ENCODE peak calls at places on chromosome 11, in eight cellular contexts. T is stomach, F is H1, H is tibial nerve, O is ovary, C is transverse colon, K is GM12878, A is HepG2. U is an unnamed sample. For H3K36me3, the result is how much of the 10 kb centered on the place peaks cover.

GRCh38 chr11:94924074-94925031 is 49.0 kb downstream of the CWC15 start:
- DNase-seq in T (no peak), F (no peak), H (no peak), O (no peak), C (no peak), K (no peak), A (no peak), U (peak)

GRCh38 chr11:47532597-47533213 is 20.2 kb downstream of the CELF1 start:
- DNase-seq in T (no peak), F (no peak), H (no peak), O (no peak), C (no peak), K (no peak), A (no peak), U (no peak)

GRCh38 chr11:47915407-47916137 is 64.8 kb upstream of the PTPRJ start:
- DNase-seq in T (no peak), F (no peak), H (no peak), O (no peak), C (peak), K (no peak), A (peak), U (no peak)

GRCh38 chr11:27563201-27563600 is 56.6 kb upstream of the LIN7C start:
- DNase-seq in T (no peak), F (no peak), H (no peak), O (no peak), C (no peak), K (no peak), A (no peak), U (no peak)

GRCh38 chr11:114447892-114448291 is 8.6 kb downstream of the REXO2 start:
- DNase-seq in T (no peak), F (no peak), H (no peak), O (no peak), C (no peak), K (no peak), A (no peak), U (no peak)

GRCh38 chr11:104254347-104254746 is 90.4 kb upstream of the PDGFD start:
- DNase-seq in T (peak), F (peak), H (no peak), O (peak), C (no peak), K (no peak), A (peak), U (no peak)

GRCh38 chr11:69541501-69542313 is 60.2 kb downstream of the LINC01488 start:
- DNase-seq in T (no peak), F (no peak), H (no peak), O (no peak), C (no peak), K (no peak), A (peak), U (no peak)

GRCh38 chr11:70415642-70416395 is 17.5 kb downstream of the CTTN start:
- DNase-seq in T (no peak), F (no peak), H (no peak), O (no peak), C (no peak), K (no peak), A (no peak), U (no peak)

GRCh38 chr11:128508785-128509518 is 78.4 kb downstream of the ETS1 start:
- DNase-seq in T (no peak), F (no peak), H (no peak), O (no peak), C (no peak), K (no peak), A (no peak), U (no peak)

GRCh38 chr11:38791346-38791961 is 2193.4 kb upstream of the RAG2 start:
- DNase-seq in T (no peak), F (peak), H (no peak), O (peak), C (no peak), K (no peak), A (peak), U (no peak)

GRCh38 chr11:131037873-131038272 is 121.6 kb upstream of the SNX19 start:
- DNase-seq in T (no peak), F (no peak), H (no peak), O (no peak), C (no peak), K (no peak), A (no peak), U (peak)

GRCh38 chr11:131036544-131036943 is 120.3 kb upstream of the SNX19 start:
- DNase-seq in T (no peak), F (no peak), H (no peak), O (no peak), C (no peak), K (no peak), A (no peak), U (no peak)

GRCh38 chr11:131038597-131038996 is 122.3 kb upstream of the SNX19 start:
- DNase-seq in T (no peak), F (no peak), H (no peak), O (no peak), C (no peak), K (no peak), A (no peak), U (peak)

GRCh38 chr11:131027501-131027900 is 111.2 kb upstream of the SNX19 start:
- DNase-seq in T (no peak), F (no peak), H (no peak), O (no peak), C (no peak), K (no peak), A (no peak), U (no peak)

GRCh38 chr11:131033151-131033651 is 116.9 kb upstream of the SNX19 start:
- DNase-seq in T (no peak), F (no peak), H (no peak), O (no peak), C (no peak), K (no peak), A (peak), U (peak)
- TF ChIP-seq EP300 in T (no peak), F (no peak), H (no peak), O (no peak), C (no peak), K (no peak), A (no peak), U (no peak)

DNA sequence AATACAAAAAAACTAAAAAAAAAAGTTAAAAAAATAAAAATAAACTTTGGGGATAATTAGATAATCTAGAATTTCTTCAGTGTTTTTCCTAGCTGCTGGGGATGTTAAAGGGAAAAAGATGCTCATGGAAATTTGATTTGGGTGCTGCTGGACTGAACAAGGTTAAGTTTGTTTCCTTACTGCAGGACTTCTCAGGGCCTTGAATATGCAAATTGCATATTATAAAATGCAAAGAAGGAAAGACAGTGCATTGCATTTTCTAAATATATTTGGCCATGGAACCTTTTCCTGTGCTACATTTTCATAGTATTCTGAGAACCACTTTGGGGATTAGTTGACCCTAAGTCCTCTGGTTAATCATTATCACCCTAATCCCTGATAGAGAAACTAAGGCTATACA is 79.6 kb downstream of the ABTB2 start:
- DNase-seq in T (no peak), F (no peak), H (no peak), O (no peak), C (no peak), K (no peak), A (no peak), U (no peak)
- H3K36me3 ChIP-seq in T (under half), F (under half), H (under half), O (under half), C (under half), K (under half), A (under half), U (under half)

DNA sequence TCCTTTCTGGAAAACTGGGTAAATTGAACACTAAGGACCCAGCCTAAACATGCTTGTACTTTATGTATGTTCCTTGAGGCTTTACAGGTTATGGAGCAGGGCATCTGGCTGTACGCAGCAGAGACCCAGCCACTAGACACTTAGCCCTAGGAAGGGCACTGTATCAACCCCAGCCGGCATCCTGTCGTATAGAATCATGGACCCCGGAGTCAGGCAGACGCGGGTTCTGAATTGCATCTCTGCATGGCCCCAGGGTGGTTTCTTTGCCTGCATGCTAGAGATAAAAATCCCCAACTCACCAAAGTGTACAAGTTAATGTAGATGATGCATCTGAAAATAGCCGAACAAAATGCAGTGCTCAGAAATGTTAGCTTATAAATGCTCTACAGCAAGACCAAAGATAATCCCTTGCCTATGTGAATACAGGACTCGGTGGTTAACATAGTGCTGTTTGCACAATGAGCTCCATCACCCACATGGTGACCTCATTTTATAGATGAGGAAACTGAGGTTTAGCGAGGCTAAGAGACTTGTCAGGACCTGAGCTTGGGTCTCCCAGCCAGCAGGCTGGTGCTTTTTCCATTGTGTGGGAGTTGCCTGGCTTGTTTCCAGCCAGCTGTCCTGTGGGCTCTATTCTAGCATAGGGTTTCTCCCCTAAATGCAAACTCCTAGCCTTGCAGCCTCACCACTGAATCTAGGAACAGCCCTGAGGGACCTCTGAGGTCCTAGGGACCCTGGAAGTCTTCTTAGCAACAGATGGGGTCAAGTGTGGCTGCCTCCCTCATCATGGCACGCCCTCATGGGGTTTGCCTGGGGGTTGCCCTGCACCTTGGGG is 7.3 kb downstream of the CD6 start:
- DNase-seq in T (no peak), F (no peak), H (no peak), O (no peak), C (no peak), K (peak), A (no peak), U (no peak)
- TF ChIP-seq EP300 in T (no peak), F (no peak), H (no peak), O (no peak), C (no peak), K (no peak), A (no peak), U (no peak)

GRCh38 chr11:64360403-64360980 is 1.5 kb downstream of the RPS6KA4 start:
- DNase-seq in T (no peak), F (no peak), H (no peak), O (no peak), C (no peak), K (no peak), A (no peak), U (no peak)

GRCh38 chr11:64361659-64362058 is 2.7 kb downstream of the RPS6KA4 start:
- DNase-seq in T (no peak), F (no peak), H (no peak), O (no peak), C (no peak), K (no peak), A (no peak), U (no peak)

GRCh38 chr11:64358907-64359711 is at the start of gene RPS6KA4:
- DNase-seq in T (peak), F (no peak), H (peak), O (peak), C (peak), K (no peak), A (no peak), U (no peak)

GRCh38 chr11:64358536-64358906 is 441 bp upstream of the RPS6KA4 start:
- DNase-seq in T (no peak), F (no peak), H (no peak), O (no peak), C (no peak), K (no peak), A (no peak), U (no peak)

GRCh38 chr11:64359712-64360402 is 895 bp downstream of the RPS6KA4 start:
- DNase-seq in T (peak), F (no peak), H (no peak), O (no peak), C (peak), K (no peak), A (no peak), U (no peak)
- H3K36me3 ChIP-seq in T (under half), F (under half), H (under half), O (under half), C (under half), K (under half), A (under half), U (under half)

GRCh38 chr11:132026746-132027145 is 656.3 kb downstream of the NTM start:
- DNase-seq in T (no peak), F (no peak), H (no peak), O (no peak), C (no peak), K (no peak), A (no peak), U (no peak)

GRCh38 chr11:132022718-132023117 is 652.3 kb downstream of the NTM start:
- DNase-seq in T (no peak), F (no peak), H (no peak), O (no peak), C (no peak), K (no peak), A (no peak), U (no peak)

GRCh38 chr11:132028380-132029240 is 658.2 kb downstream of the NTM start:
- DNase-seq in T (peak), F (no peak), H (no peak), O (no peak), C (peak), K (no peak), A (peak), U (peak)

GRCh38 chr11:132022285-132022684 is 651.9 kb downstream of the NTM start:
- DNase-seq in T (no peak), F (no peak), H (no peak), O (no peak), C (no peak), K (no peak), A (no peak), U (no peak)

DNA sequence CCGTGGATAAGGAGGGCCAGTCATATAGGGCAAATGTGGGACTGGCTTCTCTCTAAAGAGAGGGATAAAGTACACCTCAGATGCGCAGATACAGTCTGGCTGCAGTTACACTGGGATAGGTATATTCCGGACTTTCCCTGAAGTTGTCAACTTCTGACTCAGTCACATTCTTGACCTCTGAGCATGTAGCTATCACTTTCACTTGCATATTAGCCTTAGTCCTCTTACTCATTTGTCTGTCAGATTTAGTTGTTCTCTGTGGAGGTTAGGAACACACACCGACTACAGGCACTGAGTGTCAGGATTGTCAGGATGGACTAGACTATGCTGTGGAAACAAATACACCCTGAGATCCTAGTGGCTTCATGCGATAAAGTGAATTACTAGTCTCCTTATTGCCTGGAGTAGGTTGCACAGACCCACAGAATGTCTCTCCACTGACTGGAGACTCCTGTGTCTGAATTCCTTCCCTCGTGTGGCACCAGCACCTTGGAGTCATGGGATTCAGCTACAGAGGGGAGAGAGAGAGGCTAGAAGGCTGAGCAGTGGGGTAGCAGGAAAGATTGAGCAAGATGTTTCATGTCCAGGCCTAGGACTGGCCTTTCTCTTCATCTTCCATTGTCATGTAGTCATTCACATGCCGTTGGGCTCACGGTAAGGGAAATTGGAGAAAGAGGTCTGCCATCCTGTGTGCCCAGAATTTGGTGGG is 654.3 kb downstream of the NTM start:
- DNase-seq in T (no peak), F (no peak), H (no peak), O (no peak), C (no peak), K (peak), A (no peak), U (peak)
- TF ChIP-seq EP300 in T (no peak), F (no peak), H (no peak), O (no peak), C (no peak), K (no peak), A (no peak), U (no peak)

GRCh38 chr11:18347471-18348125 is 25.2 kb downstream of the GTF2H1 start:
- DNase-seq in T (no peak), F (no peak), H (no peak), O (no peak), C (no peak), K (no peak), A (no peak), U (no peak)

DNA sequence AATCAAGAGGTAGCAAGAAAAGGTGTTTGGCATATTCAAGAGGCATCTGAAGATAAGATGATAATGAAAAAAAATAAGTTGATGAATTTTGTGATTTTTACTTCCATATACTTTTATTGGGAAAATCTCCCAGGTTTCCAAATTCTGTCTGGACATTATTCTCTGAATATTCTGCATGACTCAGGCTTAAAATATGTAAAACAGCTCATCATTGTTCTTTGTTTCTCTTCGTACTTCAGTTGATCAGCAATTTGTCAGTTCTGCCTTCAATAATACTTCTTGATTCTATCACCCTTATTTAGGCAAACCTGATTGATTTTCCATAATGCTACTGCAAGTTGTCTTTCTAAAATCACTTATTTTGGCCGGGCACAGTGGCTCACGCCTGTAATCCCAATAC is 30.2 kb downstream of the GTF2H1 start:
- DNase-seq in T (no peak), F (no peak), H (no peak), O (no peak), C (no peak), K (no peak), A (no peak), U (no peak)
- H3K36me3 ChIP-seq in T (half or more), F (under half), H (half or more), O (under half), C (half or more), K (under half), A (under half), U (half or more)

GRCh38 chr11:116577273-116577672 is 195.5 kb downstream of the BUD13 start:
- DNase-seq in T (no peak), F (no peak), H (no peak), O (no peak), C (no peak), K (no peak), A (no peak), U (no peak)
- TF ChIP-seq EP300 in T (no peak), F (no peak), H (no peak), O (no peak), C (no peak), K (no peak), A (no peak), U (no peak)

GRCh38 chr11:86551693-86552092 is 120.7 kb downstream of the ME3 start:
- DNase-seq in T (no peak), F (no peak), H (no peak), O (no peak), C (no peak), K (no peak), A (peak), U (no peak)

GRCh38 chr11:86551286-86551685 is 121.1 kb downstream of the ME3 start:
- DNase-seq in T (no peak), F (no peak), H (no peak), O (no peak), C (no peak), K (peak), A (peak), U (no peak)

GRCh38 chr11:86550757-86551156 is 121.7 kb downstream of the ME3 start:
- DNase-seq in T (no peak), F (no peak), H (no peak), O (no peak), C (no peak), K (no peak), A (no peak), U (peak)

GRCh38 chr11:86548278-86548917 is 124.0 kb downstream of the ME3 start:
- DNase-seq in T (no peak), F (no peak), H (no peak), O (no peak), C (no peak), K (no peak), A (no peak), U (no peak)

DNA sequence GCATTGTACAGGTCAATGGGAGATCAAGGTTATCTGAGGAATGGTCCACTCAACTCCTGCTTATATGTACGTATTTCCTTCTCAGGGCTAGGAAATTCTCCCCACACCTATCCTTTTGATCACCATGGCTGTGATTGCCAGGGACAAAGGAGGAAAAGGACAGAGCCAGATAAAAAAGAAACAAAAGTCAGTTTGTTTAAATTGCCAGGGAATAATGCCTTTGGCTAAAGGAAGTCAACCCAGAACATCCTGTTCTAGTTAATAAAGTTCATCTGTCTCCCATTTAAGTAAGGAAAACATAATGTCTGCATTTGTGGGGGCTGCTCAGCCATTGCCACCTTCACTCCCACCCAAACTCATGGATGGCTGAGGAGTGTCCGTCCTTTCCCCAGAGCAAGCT is 124.7 kb downstream of the ME3 start:
- DNase-seq in T (no peak), F (no peak), H (no peak), O (no peak), C (no peak), K (no peak), A (no peak), U (no peak)
- H3K36me3 ChIP-seq in T (under half), F (under half), H (under half), O (under half), C (under half), K (under half), A (under half), U (under half)